ENCODE peak calls at places on chromosomes 5 and 9, in ten cellular contexts. M, W, T, Q, C, V, X, I, N and R are unnamed samples.

GRCh38 chr5:1292846-1293415 is 1.9 kb downstream of the TERT start:
- DNase-seq in M (no peak), W (no peak), T (no peak), Q (no peak), C (no peak), V (no peak), X (no peak), I (no peak), N (no peak), R (peak)

GRCh38 chr5:175921066-175921730 is 46.9 kb downstream of the THOC3 start:
- DNase-seq in M (peak), W (no peak), T (no peak), Q (no peak), C (no peak), V (no peak), X (no peak), I (no peak), N (no peak), R (no peak)

GRCh38 chr5:35773936-35774335 is 82.8 kb upstream of the IL7R start:
- DNase-seq in M (no peak), W (no peak), T (no peak), Q (no peak), C (peak), V (no peak), X (peak), I (no peak), N (no peak), R (no peak)

GRCh38 chr9:89281106-89281505 is 29.9 kb upstream of the CKS2 start:
- DNase-seq in M (no peak), W (no peak), T (no peak), Q (no peak), C (peak), V (no peak), X (no peak), I (no peak), N (no peak), R (no peak)

GRCh38 chr5:132447196-132447595 is 43.4 kb downstream of the IRF1 start:
- DNase-seq in M (no peak), W (peak), T (no peak), Q (no peak), C (no peak), V (no peak), X (no peak), I (no peak), N (no peak), R (no peak)

GRCh38 chr9:120711354-120711753 is 2.9 kb downstream of the MEGF9 start:
- DNase-seq in M (no peak), W (no peak), T (no peak), Q (no peak), C (no peak), V (no peak), X (no peak), I (no peak), N (no peak), R (no peak)

GRCh38 chr5:31995011-31995410 is 179.1 kb downstream of the GOLPH3 start:
- DNase-seq in M (no peak), W (no peak), T (no peak), Q (no peak), C (no peak), V (no peak), X (no peak), I (peak), N (no peak), R (no peak)

GRCh38 chr9:68978054-68978453 is 35.9 kb downstream of the PRKACG start:
- DNase-seq in M (no peak), W (no peak), T (no peak), Q (no peak), C (no peak), V (no peak), X (no peak), I (no peak), N (no peak), R (no peak)

GRCh38 chr5:19886123-19886921 is 101.7 kb downstream of the CDH18 start:
- DNase-seq in M (no peak), W (no peak), T (no peak), Q (no peak), C (peak), V (peak), X (peak), I (no peak), N (no peak), R (no peak)

GRCh38 chr5:180820788-180821321 is 18.2 kb upstream of the MGAT1 start:
- DNase-seq in M (no peak), W (no peak), T (no peak), Q (no peak), C (no peak), V (no peak), X (no peak), I (no peak), N (no peak), R (no peak)

GRCh38 chr5:76641514-76642120 is 18.4 kb upstream of the F2RL2 start:
- DNase-seq in M (peak), W (peak), T (peak), Q (peak), C (peak), V (peak), X (peak), I (peak), N (peak), R (peak)

GRCh38 chr9:109789582-109790360 is 9.8 kb downstream of the PALM2AKAP2 start:
- DNase-seq in M (no peak), W (no peak), T (no peak), Q (no peak), C (no peak), V (no peak), X (no peak), I (no peak), N (no peak), R (no peak)

GRCh38 chr9:108142504-108143201 is 653.1 kb upstream of the KLF4 start:
- DNase-seq in M (peak), W (no peak), T (no peak), Q (no peak), C (peak), V (no peak), X (no peak), I (no peak), N (no peak), R (peak)

GRCh38 chr5:55636177-55636576 is 75.9 kb downstream of the SLC38A9 start:
- DNase-seq in M (no peak), W (no peak), T (no peak), Q (no peak), C (no peak), V (no peak), X (no peak), I (no peak), N (no peak), R (no peak)

GRCh38 chr5:84259221-84260045 is 125.2 kb downstream of the EDIL3 start:
- DNase-seq in M (no peak), W (no peak), T (no peak), Q (no peak), C (peak), V (no peak), X (no peak), I (no peak), N (no peak), R (no peak)

GRCh38 chr5:21049900-21050299 is 1061.9 kb upstream of the CDH18 start:
- DNase-seq in M (no peak), W (no peak), T (no peak), Q (no peak), C (no peak), V (no peak), X (no peak), I (no peak), N (no peak), R (no peak)

GRCh38 chr5:68187268-68188055 is 28.1 kb upstream of the PIK3R1 start:
- DNase-seq in M (peak), W (no peak), T (no peak), Q (no peak), C (peak), V (no peak), X (no peak), I (no peak), N (no peak), R (peak)

GRCh38 chr9:134126373-134126772 is 9.5 kb upstream of the WDR5 start:
- DNase-seq in M (no peak), W (no peak), T (no peak), Q (no peak), C (no peak), V (no peak), X (no peak), I (no peak), N (no peak), R (no peak)

GRCh38 chr9:94156549-94157407 is 72.5 kb downstream of the PTPDC1 start:
- DNase-seq in M (no peak), W (no peak), T (no peak), Q (peak), C (peak), V (peak), X (peak), I (no peak), N (no peak), R (peak)

GRCh38 chr9:129289131-129289731 is 111.2 kb upstream of the IER5L start:
- DNase-seq in M (no peak), W (no peak), T (no peak), Q (no peak), C (no peak), V (no peak), X (no peak), I (no peak), N (no peak), R (no peak)

GRCh38 chr5:65190328-65191053 is 291.2 kb downstream of the ADAMTS6 start:
- DNase-seq in M (no peak), W (peak), T (no peak), Q (no peak), C (peak), V (peak), X (peak), I (peak), N (no peak), R (no peak)

GRCh38 chr5:157266286-157267007 is 524 bp downstream of the CYFIP2 start:
- DNase-seq in M (peak), W (no peak), T (no peak), Q (no peak), C (no peak), V (peak), X (no peak), I (no peak), N (no peak), R (peak)

GRCh38 chr5:1299961-1300360 is 5.1 kb upstream of the TERT start:
- DNase-seq in M (no peak), W (no peak), T (no peak), Q (no peak), C (no peak), V (no peak), X (no peak), I (no peak), N (no peak), R (peak)

GRCh38 chr9:121322037-121322736 is 47.9 kb downstream of the STOM start:
- DNase-seq in M (no peak), W (peak), T (peak), Q (no peak), C (peak), V (peak), X (peak), I (no peak), N (no peak), R (peak)

GRCh38 chr5:150350524-150351344 is 6.8 kb upstream of the TCOF1 start:
- DNase-seq in M (peak), W (peak), T (peak), Q (peak), C (peak), V (peak), X (peak), I (peak), N (no peak), R (peak)

GRCh38 chr9:134661791-134662142 is 20.2 kb downstream of the COL5A1 start:
- DNase-seq in M (no peak), W (no peak), T (no peak), Q (no peak), C (peak), V (no peak), X (peak), I (no peak), N (no peak), R (peak)

GRCh38 chr5:176817369-176817841 is 7.0 kb downstream of the UNC5A start:
- DNase-seq in M (peak), W (no peak), T (no peak), Q (peak), C (no peak), V (no peak), X (no peak), I (no peak), N (no peak), R (peak)

GRCh38 chr5:161263186-161263585 is 283.3 kb downstream of the GABRB2 start:
- DNase-seq in M (no peak), W (no peak), T (no peak), Q (no peak), C (no peak), V (no peak), X (no peak), I (no peak), N (no peak), R (no peak)

DNA sequence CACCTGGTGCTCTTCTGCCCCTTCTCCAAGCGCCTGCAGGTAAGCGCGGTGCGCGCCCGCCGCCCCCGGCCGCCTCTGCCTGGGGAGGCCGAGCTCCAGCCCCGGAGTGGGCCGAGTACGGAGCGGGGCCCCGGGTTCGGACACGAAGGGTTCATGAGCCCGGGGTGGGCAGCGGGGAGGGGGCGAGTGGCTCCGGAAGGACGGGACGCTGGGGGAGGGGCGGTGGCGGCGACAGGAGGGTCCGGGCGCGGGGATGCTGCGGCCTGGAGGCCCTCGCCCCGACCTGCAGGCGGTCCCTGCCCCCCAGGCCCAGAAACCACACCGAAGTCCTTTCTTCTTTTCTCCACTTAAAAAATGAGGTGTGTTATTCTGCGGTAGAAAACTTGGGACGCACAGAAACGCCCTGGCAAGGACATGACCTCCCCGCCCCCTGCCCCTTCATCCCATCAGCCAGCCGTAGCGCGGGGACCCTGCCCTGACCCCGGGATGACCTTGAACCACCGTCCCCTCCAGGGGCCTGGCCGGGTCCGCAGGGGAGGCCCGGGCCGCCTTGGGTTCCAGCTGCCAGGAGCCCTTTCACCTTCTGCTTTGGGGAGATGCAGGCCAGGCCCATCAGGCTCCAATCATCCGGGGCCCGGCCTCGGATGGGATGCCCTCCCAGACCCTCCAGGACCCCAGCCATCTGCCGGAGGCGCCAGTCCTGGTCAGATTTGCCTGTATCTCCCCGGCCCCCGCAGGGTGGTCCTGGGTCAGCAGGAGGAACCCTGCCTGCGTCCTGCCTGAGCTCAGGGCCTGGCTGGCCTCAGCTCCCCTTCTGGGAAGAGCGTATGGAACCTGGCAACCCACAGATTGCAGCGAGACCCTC is 550 bp downstream of the DIPK1B start:
- DNase-seq in M (peak), W (no peak), T (no peak), Q (no peak), C (no peak), V (no peak), X (no peak), I (no peak), N (no peak), R (peak)
- TF ChIP-seq EZH2 in M (no peak), W (no peak), T (no peak), Q (no peak), C (peak), V (no peak), X (no peak), I (no peak), N (no peak), R (no peak)

GRCh38 chr5:123086376-123087055 is 2.5 kb upstream of the PRDM6 start:
- DNase-seq in M (peak), W (no peak), T (no peak), Q (no peak), C (no peak), V (no peak), X (no peak), I (no peak), N (no peak), R (no peak)
- TF ChIP-seq EZH2 in M (peak), W (no peak), T (no peak), Q (no peak), C (no peak), V (no peak), X (no peak), I (no peak), N (no peak), R (peak)

DNA sequence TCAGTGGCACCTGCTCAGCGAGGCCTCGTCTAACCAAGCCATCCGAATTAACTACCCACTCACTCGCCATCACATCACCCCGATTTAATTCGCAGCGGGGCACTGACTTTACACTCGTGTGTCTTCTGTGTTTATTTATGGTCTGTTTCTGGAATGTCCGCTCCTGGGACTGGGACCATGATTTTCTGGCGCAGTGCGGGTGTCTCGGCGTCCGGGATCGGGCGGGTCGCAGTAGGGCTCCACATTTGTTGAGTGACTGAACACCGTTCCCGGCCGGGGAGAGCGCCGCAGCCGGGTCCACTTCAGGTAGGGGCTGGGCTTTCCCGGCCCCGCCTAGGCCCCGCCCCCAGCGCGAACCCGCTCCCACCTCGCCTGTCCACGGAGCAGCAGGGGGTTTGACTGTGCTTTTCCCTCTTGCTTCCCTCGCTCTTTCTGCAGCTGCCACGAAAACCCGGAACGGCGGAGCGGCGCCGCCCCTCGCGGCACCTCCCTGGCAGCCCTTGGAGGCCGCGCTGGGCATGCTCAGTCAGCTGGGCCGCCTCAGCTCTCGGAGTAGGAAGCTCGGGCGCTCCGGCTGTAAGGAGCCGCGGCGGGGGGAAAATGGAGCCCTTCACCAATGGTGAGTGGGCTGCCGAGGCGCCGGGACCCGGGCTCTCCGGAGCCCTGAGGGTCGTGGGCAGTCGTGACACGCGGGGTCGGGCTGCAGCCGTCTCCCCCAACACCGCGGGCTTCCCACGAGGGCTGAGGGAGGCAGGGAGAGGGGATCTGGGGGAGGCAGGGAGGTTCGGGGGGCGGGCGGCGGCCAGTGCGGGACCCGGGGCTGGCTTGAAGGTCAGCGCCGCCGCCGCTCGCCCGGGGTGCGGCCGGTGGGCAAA is at the start of gene LNPEP:
- DNase-seq in M (peak), W (peak), T (peak), Q (peak), C (peak), V (peak), X (peak), I (peak), N (peak), R (peak)
- TF ChIP-seq EZH2 in M (peak), W (no peak), T (no peak), Q (no peak), C (no peak), V (no peak), X (no peak), I (no peak), N (no peak), R (no peak)

DNA sequence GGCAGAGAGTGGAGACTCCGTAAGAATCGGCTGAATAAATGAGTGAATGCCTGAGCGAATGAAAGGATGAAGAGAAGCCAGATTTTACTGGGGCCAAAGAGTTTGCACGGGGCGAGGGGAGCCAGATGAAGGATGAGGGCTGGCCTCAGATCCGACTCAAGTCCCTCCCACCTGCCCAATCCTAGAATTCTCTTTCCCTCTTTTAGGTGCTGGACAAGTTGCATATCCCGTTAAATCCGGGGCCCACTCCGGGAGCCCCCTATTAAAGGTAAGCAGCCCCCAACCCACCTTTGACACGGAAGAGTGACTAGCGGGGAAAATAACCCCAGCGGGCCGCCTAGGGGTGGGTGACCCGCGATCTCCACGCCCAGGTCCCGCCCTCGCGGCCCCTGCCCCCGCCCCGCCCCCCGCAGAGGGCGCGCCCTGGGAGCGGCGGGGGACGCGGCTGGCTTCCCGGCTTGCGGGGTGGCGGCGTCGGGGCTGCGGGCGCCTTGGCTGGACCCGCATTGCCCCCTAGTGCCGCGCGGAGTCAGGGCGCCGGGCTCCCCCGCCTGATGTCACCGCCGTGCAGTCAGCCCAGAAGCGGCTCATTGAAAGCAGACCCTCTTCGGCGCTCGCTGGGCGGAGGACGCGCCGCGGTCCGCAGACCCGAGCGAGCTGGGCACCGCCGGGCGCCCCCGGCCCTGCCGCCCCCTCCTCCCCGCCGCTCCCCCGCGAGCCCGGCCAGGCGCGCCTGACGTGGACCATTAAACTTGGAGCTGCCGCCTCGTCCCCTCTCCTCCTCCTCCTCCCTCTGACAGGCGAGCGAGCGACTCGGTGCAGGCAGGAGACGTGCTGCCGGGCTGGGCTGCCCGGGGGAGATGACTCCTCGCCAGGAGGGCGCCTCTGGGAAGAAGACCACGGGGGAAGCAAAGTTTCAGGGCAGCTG is at the start of gene ADRA1B:
- DNase-seq in M (peak), W (peak), T (no peak), Q (peak), C (peak), V (peak), X (peak), I (no peak), N (no peak), R (peak)
- TF ChIP-seq EZH2 in M (peak), W (no peak), T (no peak), Q (peak), C (no peak), V (no peak), X (no peak), I (no peak), N (peak), R (no peak)

DNA sequence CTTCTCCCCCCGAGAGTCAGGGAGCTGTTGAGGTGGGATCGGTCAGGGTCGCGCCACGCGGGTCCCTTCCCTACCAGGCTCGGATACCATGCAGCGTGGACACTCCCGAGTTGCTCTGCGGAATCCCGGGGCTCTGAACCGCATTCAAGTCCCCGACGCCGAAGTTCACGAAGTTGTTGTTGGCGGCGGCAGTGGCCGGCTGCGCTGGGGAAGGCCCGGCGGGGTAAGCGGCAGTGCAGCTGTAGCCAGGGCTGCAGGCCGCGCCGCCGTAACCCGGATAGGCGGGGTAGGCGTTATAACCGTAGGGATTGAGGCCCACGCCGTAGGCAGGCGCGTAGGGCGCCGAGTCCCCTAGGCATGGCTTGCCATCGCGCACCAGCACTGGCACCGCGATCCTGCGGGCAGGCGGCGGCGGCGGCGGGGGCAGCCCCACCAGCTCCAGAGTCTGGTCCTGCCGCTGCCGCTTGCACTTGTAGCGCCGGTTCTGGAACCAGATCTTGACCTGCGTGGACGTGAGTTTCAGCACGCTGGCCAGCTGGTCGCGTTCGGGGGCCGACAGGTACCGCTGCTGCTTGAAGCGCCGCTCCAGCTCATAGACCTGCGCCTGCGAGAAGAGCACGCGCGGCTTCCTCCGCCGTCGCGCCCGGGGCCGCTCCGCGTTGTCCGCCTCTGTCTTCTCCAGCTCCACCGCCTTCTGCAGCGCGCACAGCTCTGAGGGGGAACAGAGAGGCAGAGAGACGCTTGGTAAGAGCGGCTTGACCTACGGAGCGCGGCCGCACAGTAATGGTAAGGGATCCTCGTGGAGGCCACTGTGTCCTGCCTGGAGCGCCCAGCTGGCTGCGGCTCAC is 2.3 kb downstream of the NKX2-5 start:
- DNase-seq in M (peak), W (no peak), T (no peak), Q (no peak), C (peak), V (no peak), X (no peak), I (no peak), N (no peak), R (no peak)
- TF ChIP-seq EZH2 in M (peak), W (no peak), T (no peak), Q (no peak), C (peak), V (no peak), X (peak), I (no peak), N (no peak), R (peak)